ENCODE peak calls at places on chromosomes 6 and 20, in seven cellular contexts. E, H, D, W, F, Y and G are unnamed samples.
A peak's percentile ranks its signal among the peaks of the same experiment; 100 is the strongest.

GRCh38 chr6:132275253-132275970 is 125.9 kb downstream of the MOXD1 start:
- DNase-seq in D (no peak), H (no peak), F (no peak), E (no peak), W (no peak), Y (no peak), G (no peak)

GRCh38 chr20:19838495-19838894 is 80.4 kb downstream of the RIN2 start:
- DNase-seq in W (no peak), D (no peak), Y (no peak), H (no peak), E (no peak), F (no peak), G (no peak)

GRCh38 chr6:36821581-36822335 is 17.5 kb downstream of the CPNE5 start:
- DNase-seq in Y (no peak), H (no peak), W (no peak), E (no peak), D (no peak), F (no peak), G (no peak)

GRCh38 chr6:156563710-156564109 is 213.5 kb upstream of the ARID1B start:
- DNase-seq in D (no peak), E (no peak), W (no peak), F (no peak), H (peak; percentile 99), Y (no peak), G (peak; percentile 59)

GRCh38 chr20:38255389-38255788 is 5.1 kb downstream of the KIAA1755 start:
- DNase-seq in D (no peak), W (no peak), F (no peak), Y (no peak), E (no peak), H (no peak), G (no peak)

GRCh38 chr20:53001502-53002301 is 29.5 kb downstream of the TSHZ2 start:
- DNase-seq in Y (no peak), F (no peak), E (no peak), H (no peak), W (no peak), D (no peak), G (no peak)

GRCh38 chr6:164208371-164208770 is 793.9 kb downstream of the QKI start:
- DNase-seq in Y (no peak), D (no peak), E (no peak), W (no peak), F (no peak), H (no peak), G (no peak)

GRCh38 chr6:32774428-32774827 is 11.1 kb upstream of the HLA-DQB2 start:
- DNase-seq in F (no peak), D (no peak), H (no peak), E (no peak), Y (no peak), W (no peak), G (no peak)

GRCh38 chr6:157823523-157824370 is 701 bp downstream of the SNX9 start:
- DNase-seq in Y (peak; percentile 83), D (peak; percentile 17), E (peak; percentile 51), W (peak; percentile 45), H (peak; percentile 17), F (peak; percentile 40), G (peak; percentile 86)

GRCh38 chr20:52291109-52291508 is 99.5 kb upstream of the ZFP64 start:
- DNase-seq in Y (no peak), E (no peak), D (no peak), W (no peak), F (no peak), H (no peak), G (no peak)

GRCh38 chr6:125728739-125729138 is 20.7 kb upstream of the HEY2 start:
- DNase-seq in E (no peak), F (no peak), H (no peak), W (no peak), D (no peak), Y (no peak), G (no peak)

GRCh38 chr6:14065350-14065749 is 52.2 kb upstream of the CD83 start:
- DNase-seq in H (no peak), F (no peak), Y (no peak), E (no peak), W (no peak), D (no peak), G (no peak)

GRCh38 chr6:133128191-133128590 is 113.0 kb upstream of the EYA4 start:
- DNase-seq in W (no peak), F (no peak), E (no peak), D (no peak), Y (no peak), H (no peak), G (no peak)

GRCh38 chr6:43644940-43645612 is at the start of gene RSPH9:
- DNase-seq in H (peak; percentile 19), E (peak; percentile 66), F (peak; percentile 71), Y (peak; percentile 74), W (no peak), D (no peak), G (peak; percentile 94)

GRCh38 chr6:28896505-28897392 is 27.0 kb downstream of the TRIM27 start:
- DNase-seq in H (peak; percentile 92), Y (peak; percentile 47), E (peak; percentile 44), D (no peak), F (peak; percentile 54), W (peak; percentile 79), G (peak; percentile 43)

GRCh38 chr6:136720045-136720760 is 72.1 kb downstream of the MAP3K5 start:
- DNase-seq in D (no peak), F (no peak), Y (no peak), W (no peak), E (no peak), H (no peak), G (no peak)

GRCh38 chr6:12490904-12491571 is 200.9 kb downstream of the EDN1 start:
- DNase-seq in D (no peak), E (peak; percentile 49), Y (no peak), F (no peak), W (no peak), H (no peak), G (no peak)

GRCh38 chr6:160950507-160950906 is 41.1 kb upstream of the MAP3K4 start:
- DNase-seq in F (no peak), D (no peak), W (no peak), H (peak; percentile 31), Y (no peak), E (peak; percentile 30), G (peak; percentile 52)

GRCh38 chr20:24523661-24524060 is 54.2 kb downstream of the SYNDIG1 start:
- DNase-seq in H (no peak), W (no peak), E (no peak), F (no peak), Y (no peak), D (no peak), G (peak; percentile 36)

GRCh38 chr6:158086054-158086705 is 81.9 kb downstream of the SERAC1 start:
- DNase-seq in D (no peak), F (no peak), H (no peak), Y (no peak), E (peak; percentile 67), W (peak; percentile 94), G (no peak)

GRCh38 chr6:83443516-83443915 is 12.7 kb upstream of the ME1 start:
- DNase-seq in E (no peak), Y (no peak), D (no peak), F (no peak), W (no peak), H (no peak), G (no peak)

GRCh38 chr20:58446938-58447265 is 57.9 kb downstream of the VAPB start:
- DNase-seq in Y (no peak), W (no peak), H (no peak), D (no peak), F (no peak), E (no peak), G (no peak)

GRCh38 chr6:63943826-63944225 is 308.2 kb downstream of the PHF3 start:
- DNase-seq in E (no peak), D (no peak), Y (no peak), H (no peak), F (no peak), W (no peak), G (no peak)

GRCh38 chr6:109373762-109374161 is 8.5 kb downstream of the CD164 start:
- DNase-seq in Y (peak; percentile 43), H (no peak), F (no peak), W (no peak), D (no peak), E (no peak), G (no peak)

GRCh38 chr6:137775720-137776119 is 91.3 kb upstream of the TNFAIP3 start:
- DNase-seq in F (no peak), E (no peak), Y (no peak), W (no peak), H (no peak), D (no peak), G (no peak)

GRCh38 chr6:73964455-73964854 is 268.5 kb downstream of the CD109 start:
- DNase-seq in F (no peak), D (no peak), Y (no peak), E (no peak), H (no peak), W (no peak), G (no peak)

GRCh38 chr6:46935687-46936086 is 13.9 kb upstream of the ADGRF5 start:
- DNase-seq in W (no peak), Y (no peak), F (no peak), D (no peak), E (no peak), H (no peak), G (no peak)

GRCh38 chr20:57294558-57294957 is 28.1 kb upstream of the BMP7 start:
- DNase-seq in H (no peak), E (no peak), Y (no peak), D (no peak), F (no peak), W (no peak), G (no peak)

GRCh38 chr6:41033776-41034175 is 5.2 kb downstream of the UNC5CL start:
- DNase-seq in Y (no peak), H (no peak), W (no peak), D (no peak), F (no peak), E (no peak), G (no peak)